ENCODE peak calls at places on chromosomes 6 and 20, in nine cellular contexts. One of them, this sample, is unnamed. For H3K4me1, the result is how much of the 10 kb centered on the place peaks cover.

GRCh38 chr20:53570446-53571276 is 23.0 kb downstream of the ZNF217 start:
- DNase-seq in fibroblast of lung: no peak
- DNase-seq in neural progenitor cell: no peak
- DNase-seq in heart right ventricle: no peak
- DNase-seq in A549: no peak
- DNase-seq in ascending aorta: no peak
- DNase-seq in BE2C: no peak
- DNase-seq in H9: no peak
- DNase-seq in GM23338: no peak
- DNase-seq in this sample: no peak

GRCh38 chr6:48111575-48111974 is 578 bp upstream of the PTCHD4 start:
- DNase-seq in ascending aorta: no peak
- DNase-seq in H9: no peak
- DNase-seq in GM23338: peak
- DNase-seq in fibroblast of lung: no peak
- DNase-seq in BE2C: no peak
- DNase-seq in heart right ventricle: no peak
- DNase-seq in neural progenitor cell: peak
- DNase-seq in A549: no peak
- DNase-seq in this sample: no peak

GRCh38 chr6:148431413-148431812 is 88.8 kb downstream of the SASH1 start:
- DNase-seq in A549: no peak
- DNase-seq in ascending aorta: no peak
- DNase-seq in fibroblast of lung: no peak
- DNase-seq in heart right ventricle: no peak
- DNase-seq in neural progenitor cell: no peak
- DNase-seq in GM23338: no peak
- DNase-seq in H9: no peak
- DNase-seq in BE2C: no peak
- DNase-seq in this sample: no peak

GRCh38 chr20:46646122-46646521 is 5.1 kb downstream of the SLC13A3 start:
- DNase-seq in heart right ventricle: no peak
- DNase-seq in fibroblast of lung: no peak
- DNase-seq in GM23338: no peak
- DNase-seq in neural progenitor cell: no peak
- DNase-seq in A549: no peak
- DNase-seq in H9: no peak
- DNase-seq in ascending aorta: no peak
- DNase-seq in BE2C: no peak
- DNase-seq in this sample: no peak

GRCh38 chr20:33079267-33079666 is at the start of gene BPIFB4:
- DNase-seq in BE2C: no peak
- DNase-seq in heart right ventricle: no peak
- DNase-seq in GM23338: no peak
- DNase-seq in fibroblast of lung: peak
- DNase-seq in A549: no peak
- DNase-seq in neural progenitor cell: no peak
- DNase-seq in ascending aorta: no peak
- DNase-seq in H9: no peak
- DNase-seq in this sample: no peak

GRCh38 chr6:166456360-166457156 is 73.8 kb upstream of the MPC1 start:
- DNase-seq in H9: no peak
- DNase-seq in ascending aorta: no peak
- DNase-seq in A549: peak
- DNase-seq in GM23338: peak
- DNase-seq in heart right ventricle: no peak
- DNase-seq in fibroblast of lung: peak
- DNase-seq in BE2C: no peak
- DNase-seq in neural progenitor cell: peak
- DNase-seq in this sample: no peak

GRCh38 chr20:47257771-47258170 is 98.7 kb downstream of the ZMYND8 start:
- DNase-seq in ascending aorta: no peak
- DNase-seq in heart right ventricle: no peak
- DNase-seq in BE2C: no peak
- DNase-seq in H9: no peak
- DNase-seq in A549: no peak
- DNase-seq in neural progenitor cell: no peak
- DNase-seq in fibroblast of lung: no peak
- DNase-seq in GM23338: no peak
- DNase-seq in this sample: no peak

GRCh38 chr6:108598316-108598863 is 37.7 kb downstream of the FOXO3 start:
- DNase-seq in neural progenitor cell: no peak
- DNase-seq in A549: no peak
- DNase-seq in H9: no peak
- DNase-seq in fibroblast of lung: peak
- DNase-seq in ascending aorta: no peak
- DNase-seq in GM23338: no peak
- DNase-seq in heart right ventricle: no peak
- DNase-seq in BE2C: no peak
- DNase-seq in this sample: no peak

GRCh38 chr20:17558154-17558940 is 11.5 kb upstream of the DSTN start:
- DNase-seq in fibroblast of lung: peak
- DNase-seq in ascending aorta: peak
- DNase-seq in GM23338: peak
- DNase-seq in H9: peak
- DNase-seq in neural progenitor cell: no peak
- DNase-seq in A549: peak
- DNase-seq in heart right ventricle: no peak
- DNase-seq in BE2C: no peak
- DNase-seq in this sample: peak

GRCh38 chr6:143329323-143329722 is 121.2 kb downstream of the ADAT2 start:
- DNase-seq in neural progenitor cell: no peak
- DNase-seq in fibroblast of lung: no peak
- DNase-seq in BE2C: no peak
- DNase-seq in GM23338: no peak
- DNase-seq in A549: no peak
- DNase-seq in ascending aorta: no peak
- DNase-seq in H9: no peak
- DNase-seq in heart right ventricle: no peak
- DNase-seq in this sample: no peak

GRCh38 chr6:129765008-129765407 is 55.0 kb upstream of the ARHGAP18 start:
- DNase-seq in BE2C: no peak
- DNase-seq in ascending aorta: no peak
- DNase-seq in heart right ventricle: no peak
- DNase-seq in GM23338: peak
- DNase-seq in fibroblast of lung: no peak
- DNase-seq in H9: no peak
- DNase-seq in A549: no peak
- DNase-seq in neural progenitor cell: peak
- DNase-seq in this sample: no peak

GRCh38 chr20:50198716-50199115 is 8.1 kb downstream of the CEBPB start:
- DNase-seq in fibroblast of lung: no peak
- DNase-seq in ascending aorta: no peak
- DNase-seq in BE2C: no peak
- DNase-seq in H9: no peak
- DNase-seq in heart right ventricle: no peak
- DNase-seq in neural progenitor cell: no peak
- DNase-seq in A549: no peak
- DNase-seq in GM23338: no peak
- DNase-seq in this sample: no peak
- H3K4me1 ChIP-seq in fibroblast of lung: under half
- H3K4me1 ChIP-seq in ascending aorta: under half
- H3K4me1 ChIP-seq in BE2C: under half
- H3K4me1 ChIP-seq in H9: under half
- H3K4me1 ChIP-seq in heart right ventricle: under half
- H3K4me1 ChIP-seq in neural progenitor cell: under half
- H3K4me1 ChIP-seq in A549: under half
- H3K4me1 ChIP-seq in GM23338: under half
- H3K4me1 ChIP-seq in this sample: under half

GRCh38 chr20:56627122-56628014 is 1.7 kb upstream of the TFAP2C start:
- DNase-seq in GM23338: peak
- DNase-seq in heart right ventricle: no peak
- DNase-seq in neural progenitor cell: peak
- DNase-seq in H9: peak
- DNase-seq in BE2C: no peak
- DNase-seq in fibroblast of lung: no peak
- DNase-seq in A549: no peak
- DNase-seq in ascending aorta: no peak
- DNase-seq in this sample: no peak

GRCh38 chr20:56625837-56626236 is 3.3 kb upstream of the TFAP2C start:
- DNase-seq in fibroblast of lung: no peak
- DNase-seq in heart right ventricle: no peak
- DNase-seq in neural progenitor cell: peak
- DNase-seq in H9: no peak
- DNase-seq in ascending aorta: no peak
- DNase-seq in BE2C: no peak
- DNase-seq in GM23338: peak
- DNase-seq in A549: no peak
- DNase-seq in this sample: no peak

GRCh38 chr20:56628015-56628872 is 862 bp upstream of the TFAP2C start:
- DNase-seq in heart right ventricle: peak
- DNase-seq in GM23338: peak
- DNase-seq in fibroblast of lung: no peak
- DNase-seq in A549: peak
- DNase-seq in BE2C: no peak
- DNase-seq in H9: peak
- DNase-seq in ascending aorta: no peak
- DNase-seq in neural progenitor cell: peak
- DNase-seq in this sample: no peak

GRCh38 chr20:56624786-56625681 is 4.1 kb upstream of the TFAP2C start:
- DNase-seq in neural progenitor cell: peak
- DNase-seq in A549: no peak
- DNase-seq in GM23338: peak
- DNase-seq in BE2C: no peak
- DNase-seq in fibroblast of lung: no peak
- DNase-seq in heart right ventricle: no peak
- DNase-seq in ascending aorta: no peak
- DNase-seq in H9: peak
- DNase-seq in this sample: no peak

DNA sequence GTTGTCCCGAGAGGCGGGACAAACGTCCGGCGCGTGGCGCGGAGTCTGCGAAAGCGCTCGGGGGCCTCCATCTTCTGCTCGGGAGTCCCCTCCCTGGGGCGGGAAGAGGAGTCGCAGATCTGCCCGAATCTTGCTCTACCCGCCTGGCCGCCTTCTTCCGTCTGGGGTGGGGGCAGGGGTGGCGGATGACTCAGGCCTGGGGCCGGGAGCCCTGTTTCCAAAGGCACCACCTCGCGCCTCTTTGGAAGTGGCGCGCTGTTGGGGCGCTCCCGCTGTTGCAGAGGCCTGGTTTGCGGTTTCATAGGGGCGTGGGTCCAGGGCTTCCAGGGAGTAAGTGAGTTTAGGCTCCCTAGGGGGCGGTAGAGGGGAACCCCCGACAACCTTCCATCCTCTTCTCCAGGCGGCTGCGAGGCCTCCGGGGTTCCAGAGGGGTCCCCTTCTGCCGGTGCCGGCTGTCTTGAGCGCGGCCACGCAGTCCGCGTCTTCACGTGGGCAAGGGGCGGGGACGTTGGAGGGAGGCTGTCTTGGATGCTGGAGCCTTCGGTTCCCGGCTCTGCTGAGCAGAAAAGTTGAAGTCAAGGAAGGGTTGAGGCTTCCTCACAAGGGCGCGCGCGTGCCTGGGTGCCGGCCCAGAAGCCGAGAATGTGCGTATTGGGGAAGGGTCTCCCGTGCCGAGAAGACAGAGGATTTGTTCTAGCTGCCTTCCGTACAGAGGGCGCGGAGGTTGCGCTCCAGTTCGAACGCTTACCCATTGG is 2.6 kb upstream of the TFAP2C start:
- DNase-seq in neural progenitor cell: peak
- DNase-seq in GM23338: peak
- DNase-seq in fibroblast of lung: no peak
- DNase-seq in H9: peak
- DNase-seq in BE2C: peak
- DNase-seq in A549: peak
- DNase-seq in ascending aorta: no peak
- DNase-seq in heart right ventricle: no peak
- DNase-seq in this sample: no peak
- H3K4me1 ChIP-seq in neural progenitor cell: under half
- H3K4me1 ChIP-seq in GM23338: under half
- H3K4me1 ChIP-seq in fibroblast of lung: under half
- H3K4me1 ChIP-seq in H9: under half
- H3K4me1 ChIP-seq in BE2C: under half
- H3K4me1 ChIP-seq in A549: under half
- H3K4me1 ChIP-seq in ascending aorta: under half
- H3K4me1 ChIP-seq in heart right ventricle: under half
- H3K4me1 ChIP-seq in this sample: under half

DNA sequence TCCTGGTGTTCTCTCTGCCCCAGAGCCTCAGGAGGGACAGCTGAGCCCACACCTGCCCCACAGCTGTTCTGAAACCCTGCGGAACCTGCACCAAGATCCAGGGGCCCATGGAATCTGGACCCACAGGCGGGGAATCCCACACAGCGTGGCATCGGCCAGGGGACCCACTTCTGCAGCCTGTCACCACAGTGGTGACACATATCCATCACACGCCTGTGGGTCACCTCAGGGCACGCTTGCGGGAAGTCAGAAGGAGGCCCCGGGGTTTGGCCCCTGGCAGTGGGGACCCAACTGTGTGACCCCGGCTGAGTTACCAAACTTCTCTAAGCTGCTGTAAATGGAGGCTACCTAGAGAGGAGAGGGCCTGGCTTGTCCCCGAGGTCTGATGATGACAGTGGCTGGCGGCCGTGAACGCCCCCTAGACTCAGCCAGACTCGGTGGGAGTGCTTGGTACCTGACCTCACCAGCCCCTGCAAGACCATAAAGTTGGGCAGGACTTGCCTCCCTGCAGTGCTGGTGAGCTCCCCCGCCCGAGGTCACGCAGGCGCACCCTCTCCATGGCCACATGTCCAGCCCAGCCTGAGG is 2.3 kb upstream of the HRH3 start:
- DNase-seq in GM23338: no peak
- DNase-seq in fibroblast of lung: no peak
- DNase-seq in neural progenitor cell: no peak
- DNase-seq in BE2C: no peak
- DNase-seq in ascending aorta: no peak
- DNase-seq in A549: no peak
- DNase-seq in heart right ventricle: no peak
- DNase-seq in H9: no peak
- DNase-seq in this sample: no peak
- H3K4me1 ChIP-seq in GM23338: under half
- H3K4me1 ChIP-seq in fibroblast of lung: under half
- H3K4me1 ChIP-seq in neural progenitor cell: under half
- H3K4me1 ChIP-seq in BE2C: under half
- H3K4me1 ChIP-seq in ascending aorta: under half
- H3K4me1 ChIP-seq in A549: under half
- H3K4me1 ChIP-seq in heart right ventricle: under half
- H3K4me1 ChIP-seq in H9: under half
- H3K4me1 ChIP-seq in this sample: under half

DNA sequence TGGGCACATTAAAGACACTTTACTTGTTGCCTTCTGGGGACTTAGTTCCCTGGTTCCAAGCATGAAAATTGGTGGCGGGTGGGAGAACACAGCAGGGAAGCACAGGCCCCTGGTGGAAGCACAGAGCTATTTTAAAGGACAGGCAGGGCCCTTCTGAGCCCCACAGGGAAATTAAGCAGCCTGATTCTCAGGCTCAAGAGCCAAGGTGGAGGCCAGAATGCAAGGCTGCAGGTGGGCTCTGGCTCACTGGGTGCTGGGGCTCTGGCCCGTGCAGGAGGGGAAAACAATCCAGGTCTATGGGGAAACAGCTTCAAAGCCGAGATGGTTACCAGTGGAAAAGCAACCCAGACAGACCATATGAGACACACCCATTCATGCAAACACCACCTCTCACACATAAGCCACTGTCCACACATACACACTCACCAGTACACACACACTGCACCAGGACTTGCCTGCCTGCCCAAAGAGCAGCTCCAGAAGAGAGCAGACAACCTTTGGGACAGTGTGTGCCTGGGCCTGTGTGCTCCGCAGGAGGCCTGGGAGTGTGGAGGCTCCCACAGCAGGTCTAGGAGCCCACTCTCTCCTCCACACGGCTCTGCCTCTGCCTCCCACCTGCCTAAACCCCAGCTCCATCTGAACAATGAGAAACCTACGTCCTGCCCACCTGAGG is 30.6 kb downstream of the TFEB start:
- DNase-seq in ascending aorta: no peak
- DNase-seq in neural progenitor cell: no peak
- DNase-seq in H9: no peak
- DNase-seq in fibroblast of lung: no peak
- DNase-seq in BE2C: no peak
- DNase-seq in A549: no peak
- DNase-seq in heart right ventricle: no peak
- DNase-seq in GM23338: no peak
- DNase-seq in this sample: no peak
- H3K4me1 ChIP-seq in ascending aorta: under half
- H3K4me1 ChIP-seq in neural progenitor cell: under half
- H3K4me1 ChIP-seq in H9: under half
- H3K4me1 ChIP-seq in fibroblast of lung: under half
- H3K4me1 ChIP-seq in BE2C: under half
- H3K4me1 ChIP-seq in A549: under half
- H3K4me1 ChIP-seq in heart right ventricle: half or more
- H3K4me1 ChIP-seq in GM23338: under half
- H3K4me1 ChIP-seq in this sample: under half

This sample was measured in thoracic aorta.